ENCODE peak calls at places on chromosomes 11 and 22, in nine cellular contexts. F is amniotic stem cell; M is fibroblast of gingiva; K is neural progenitor cell; R is NCI-H1930; X is cardiac muscle cell; Q is BE2C; I is stimulated activated CD8-positive, alpha-beta memory T cell treated with anti-CD3 and anti-CD28 coated beads, Interleukin-2, amount 100 ng/mL, for 48 hours; U is left lung. L is an unnamed sample.

GRCh38 chr11:75468534-75469340 is 35.7 kb upstream of the KLHL35 start:
- DNase-seq in X (no peak), Q (peak; percentile 66), I (no peak), K (no peak), M (no peak), R (no peak), U (no peak), F (no peak), L (no peak)

GRCh38 chr22:44133901-44134511 is 46.7 kb upstream of the PARVG start:
- DNase-seq in I (no peak), X (no peak), Q (no peak), M (peak; percentile 99), R (no peak), U (no peak), F (no peak), K (no peak), L (no peak)

GRCh38 chr11:48172818-48173609 is 43.6 kb upstream of the OR4B1 start:
- DNase-seq in I (peak; percentile 30), R (peak; percentile 41), U (peak; percentile 55), M (peak; percentile 56), Q (peak; percentile 55), F (no peak), K (peak; percentile 76), X (peak; percentile 73), L (peak; percentile 42)

GRCh38 chr11:73001615-73002014 is 140.5 kb downstream of the FCHSD2 start:
- DNase-seq in F (no peak), R (no peak), Q (no peak), I (no peak), U (no peak), X (peak; percentile 66), M (no peak), K (no peak), L (peak; percentile 21)

GRCh38 chr22:37428649-37429586 is 1.6 kb upstream of the ELFN2 start:
- DNase-seq in R (no peak), I (peak; percentile 46), Q (peak; percentile 75), U (no peak), X (peak; percentile 84), K (peak; percentile 93), F (no peak), M (peak; percentile 16), L (peak; percentile 37)

GRCh38 chr11:75639752-75640151 is 29.1 kb downstream of the MAP6 start:
- DNase-seq in Q (peak; percentile 92), M (peak; percentile 22), I (no peak), R (peak; percentile 82), U (peak; percentile 86), X (peak; percentile 78), F (no peak), K (peak; percentile 47), L (peak; percentile 91)

GRCh38 chr11:116062526-116063171 is 558.4 kb upstream of the CADM1 start:
- DNase-seq in U (no peak), K (no peak), M (no peak), I (no peak), F (no peak), Q (peak; percentile 70), X (peak; percentile 73), R (no peak), L (no peak)

GRCh38 chr11:62707277-62707771 is at the start of the genes BSCL2 and GNG3:
- DNase-seq in I (no peak), M (no peak), F (no peak), Q (peak; percentile 88), U (no peak), X (peak; percentile 90), K (peak; percentile 85), R (peak; percentile 24), L (peak; percentile 97)

GRCh38 chr11:108117746-108118371 is 3.5 kb upstream of the ACAT1 start:
- DNase-seq in Q (no peak), K (peak; percentile 38), R (no peak), X (peak; percentile 21), I (no peak), U (no peak), F (peak; percentile 10), M (peak; percentile 66), L (peak; percentile 20)

GRCh38 chr11:61495801-61496601 is 12.5 kb upstream of the LRRC10B start:
- DNase-seq in X (no peak), M (no peak), Q (peak; percentile 65), I (no peak), R (no peak), F (no peak), K (no peak), U (no peak), L (no peak)